ENCODE peak calls at places on chromosomes 13 and 19, in eight cellular contexts. Z is DMS 273 treated with DMSO at 0.1 percent for 48 hours; Q is COLO829; N is SW480; L is pons; R is naive B cell; H is GM12892; E is stimulated activated CD8-positive, alpha-beta memory T cell treated with anti-CD3 and anti-CD28 coated beads, Interleukin-15, amount 100 ng/mL, for 1 hour. M is an unnamed sample.

GRCh38 chr13:24511019-24511823 is 1.4 kb downstream of the PARP4 start:
- DNase-seq in L (peak), Q (peak), Z (no peak), N (peak), R (peak), E (no peak), H (no peak), M (no peak)

GRCh38 chr19:33186835-33187540 is 7.1 kb upstream of the LRP3 start:
- DNase-seq in E (no peak), H (no peak), R (no peak), Q (no peak), L (peak), N (peak), Z (no peak), M (no peak)

GRCh38 chr19:1134431-1134830 is 30.6 kb downstream of the GPX4 start:
- DNase-seq in N (no peak), L (no peak), Z (no peak), Q (no peak), H (no peak), E (no peak), R (no peak), M (no peak)

GRCh38 chr13:107842562-107843180 is 372.7 kb downstream of the LIG4 start:
- DNase-seq in H (no peak), E (no peak), L (no peak), R (no peak), Q (no peak), Z (no peak), N (no peak), M (no peak)

GRCh38 chr13:54241719-54242118 is 1213.1 kb downstream of the OLFM4 start:
- DNase-seq in E (no peak), L (no peak), R (no peak), N (no peak), Q (no peak), H (no peak), Z (peak), M (peak)

GRCh38 chr19:407501-408440 is 1.2 kb downstream of the C2CD4C start:
- DNase-seq in L (no peak), E (no peak), Q (no peak), N (no peak), Z (no peak), H (no peak), R (no peak), M (no peak)

GRCh38 chr13:33931397-33931987 is 113.5 kb downstream of the RFC3 start:
- DNase-seq in H (no peak), E (no peak), Z (no peak), N (peak), L (peak), R (no peak), Q (peak), M (peak)

GRCh38 chr19:584240-585001 is 5.3 kb upstream of the HCN2 start:
- DNase-seq in Z (no peak), N (no peak), Q (no peak), E (peak), R (peak), L (no peak), H (peak), M (peak)

GRCh38 chr13:50598338-50598737 is 245.2 kb downstream of the DLEU7 start:
- DNase-seq in R (peak), H (no peak), L (no peak), E (no peak), Q (no peak), N (no peak), Z (no peak), M (no peak)

M was measured in NCI-H1694.